ENCODE peak calls at places on chromosomes 7 and 10, in seven cellular contexts. L is HCT116, U is PC-3, Y is OCI-LY7, I is GM23248, K is hepatocyte, M is neural progenitor cell. O is an unnamed sample.

GRCh38 chr10:27100800-27101347 is 580 bp upstream of the ANKRD26 start:
- DNase-seq in L (no peak), K (no peak), U (no peak), I (no peak), M (peak), Y (no peak), O (no peak)

GRCh38 chr7:130145424-130146106 is 59.6 kb downstream of the TMEM209 start:
- DNase-seq in Y (peak), I (no peak), K (no peak), L (no peak), M (no peak), U (no peak), O (no peak)

GRCh38 chr7:29443552-29443951 is 120.1 kb upstream of the PRR15 start:
- DNase-seq in K (no peak), Y (no peak), I (no peak), L (no peak), M (no peak), U (no peak), O (no peak)

GRCh38 chr10:101050206-101051069 is 11.4 kb upstream of the KAZALD1 start:
- DNase-seq in Y (peak), L (no peak), I (peak), K (peak), U (peak), M (peak), O (peak)

GRCh38 chr10:123331438-123331837 is 177.2 kb downstream of the BUB3 start:
- DNase-seq in Y (no peak), L (no peak), K (peak), M (no peak), U (peak), I (peak), O (no peak)

GRCh38 chr7:12607134-12607533 is 36.6 kb downstream of the SCIN start:
- DNase-seq in U (no peak), L (no peak), Y (no peak), I (no peak), M (no peak), K (no peak), O (no peak)

GRCh38 chr10:92544296-92544695 is 29.6 kb downstream of the IDE start:
- DNase-seq in M (no peak), Y (peak), I (peak), L (no peak), U (peak), K (no peak), O (peak)

GRCh38 chr7:118525020-118525419 is 300.5 kb downstream of the ANKRD7 start:
- DNase-seq in Y (no peak), M (no peak), L (no peak), K (no peak), I (no peak), U (no peak), O (no peak)

GRCh38 chr7:75739796-75740672 is 1.3 kb upstream of the HIP1 start:
- DNase-seq in L (no peak), M (no peak), I (peak), Y (peak), K (no peak), U (peak), O (peak)

GRCh38 chr10:47088656-47089354 is 177.6 kb downstream of the PTPN20 start:
- DNase-seq in M (no peak), I (no peak), Y (no peak), K (no peak), U (no peak), L (no peak), O (no peak)

GRCh38 chr10:118027397-118027796 is 19.3 kb downstream of the RAB11FIP2 start:
- DNase-seq in M (peak), I (no peak), L (no peak), Y (no peak), U (no peak), K (no peak), O (no peak)

GRCh38 chr10:47047577-47048532 is 136.6 kb downstream of the PTPN20 start:
- DNase-seq in K (peak), U (peak), Y (peak), L (peak), I (peak), M (peak), O (peak)

GRCh38 chr10:83952273-83952672 is 187.0 kb upstream of the GHITM start:
- DNase-seq in U (no peak), K (peak), M (no peak), L (no peak), I (no peak), Y (no peak), O (no peak)

GRCh38 chr10:15780353-15781135 is 60.8 kb upstream of the ITGA8 start:
- DNase-seq in U (peak), Y (no peak), M (no peak), K (no peak), L (no peak), I (peak), O (no peak)

GRCh38 chr7:93374345-93374940 is 142.3 kb downstream of the VPS50 start:
- DNase-seq in K (peak), L (peak), M (peak), U (peak), Y (peak), I (peak), O (peak)

GRCh38 chr10:113060221-113061053 is 110.4 kb downstream of the TCF7L2 start:
- DNase-seq in I (peak), L (no peak), Y (no peak), K (peak), U (no peak), M (no peak), O (no peak)

GRCh38 chr10:80545258-80545881 is 7.7 kb downstream of the SH2D4B start:
- DNase-seq in L (no peak), Y (no peak), K (no peak), I (no peak), M (no peak), U (no peak), O (no peak)

GRCh38 chr7:137975768-137976167 is 26.1 kb downstream of the CREB3L2 start:
- DNase-seq in L (no peak), K (no peak), M (peak), Y (no peak), I (peak), U (no peak), O (no peak)

GRCh38 chr10:35641430-35642015 is 573 bp downstream of the FZD8 start:
- DNase-seq in M (peak), I (peak), U (no peak), K (peak), Y (peak), L (no peak), O (peak)

GRCh38 chr10:131701131-131701947 is 199.5 kb upstream of the PPP2R2D start:
- DNase-seq in K (no peak), Y (no peak), M (no peak), I (no peak), U (no peak), L (no peak), O (no peak)

GRCh38 chr10:87575851-87576250 is 71.2 kb downstream of the MINPP1 start:
- DNase-seq in K (no peak), U (no peak), I (no peak), L (no peak), Y (no peak), M (no peak), O (no peak)

GRCh38 chr7:22728416-22729029 is 1.5 kb downstream of the IL6 start:
- DNase-seq in Y (peak), L (peak), M (peak), U (peak), I (peak), K (peak), O (peak)

GRCh38 chr7:134154581-134155130 is 27.5 kb downstream of the LRGUK start:
- DNase-seq in K (no peak), I (peak), M (no peak), L (no peak), Y (no peak), U (no peak), O (no peak)

GRCh38 chr10:90319188-90319914 is 538.5 kb downstream of the HTR7 start:
- DNase-seq in U (peak), K (peak), M (peak), I (peak), L (peak), Y (no peak), O (peak)

GRCh38 chr7:141575164-141575563 is 24.0 kb downstream of the AGK start:
- DNase-seq in I (no peak), L (no peak), M (no peak), U (no peak), Y (no peak), K (no peak), O (no peak)

GRCh38 chr10:97708976-97709745 is 4.4 kb upstream of the MARVELD1 start:
- DNase-seq in L (no peak), Y (peak), I (peak), K (peak), U (peak), M (peak), O (peak)

GRCh38 chr10:71074176-71074755 is 138.1 kb upstream of the UNC5B start:
- DNase-seq in U (peak), L (no peak), Y (peak), K (no peak), I (no peak), M (no peak), O (no peak)

GRCh38 chr10:119736220-119736619 is 10.4 kb downstream of the INPP5F start:
- DNase-seq in U (no peak), K (no peak), I (no peak), M (no peak), L (no peak), Y (no peak), O (no peak)

DNA sequence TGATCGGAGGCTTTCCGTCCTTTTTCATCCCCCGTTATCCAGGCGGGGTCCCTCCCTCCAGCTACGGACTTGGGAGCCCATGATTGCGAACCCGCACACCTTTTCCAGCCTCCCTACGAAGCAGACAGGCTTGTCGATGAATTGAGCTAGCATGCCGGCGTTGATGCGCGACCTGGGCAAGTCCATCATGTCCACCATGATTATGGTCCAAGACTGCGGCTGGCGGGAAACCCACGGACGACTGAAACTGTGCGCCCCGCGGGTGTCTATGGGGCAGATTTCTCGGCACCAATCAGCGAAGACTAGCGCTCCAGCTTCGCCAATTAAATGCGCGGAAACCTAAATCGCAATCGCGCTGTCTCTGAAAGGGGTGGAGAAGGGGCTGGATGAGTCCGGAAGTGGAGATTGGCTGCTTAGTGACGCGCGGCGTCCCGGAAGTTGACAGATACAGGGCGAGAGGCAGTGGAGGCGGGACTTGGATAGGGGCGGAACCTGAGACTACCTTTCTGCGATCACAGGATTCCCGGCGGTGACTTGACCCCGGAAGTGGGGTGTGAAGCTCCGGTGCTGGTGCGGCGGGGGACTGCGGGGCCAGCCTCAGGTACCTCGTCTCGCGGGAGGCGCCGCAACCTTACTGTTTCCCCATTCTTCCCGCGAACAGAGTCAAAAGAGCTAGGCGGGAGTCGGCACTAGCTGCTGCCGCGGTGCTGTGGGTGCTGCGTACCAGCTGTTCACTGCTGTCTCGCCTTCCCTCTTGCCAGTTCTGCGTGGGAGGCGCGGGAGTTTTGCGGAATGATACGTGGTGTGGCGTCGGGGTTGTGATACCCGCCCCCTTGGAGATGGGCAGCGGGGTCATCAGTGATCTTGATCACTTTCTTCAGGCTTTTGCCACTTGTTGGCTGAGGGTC is at the start of gene UMAD1:
- DNase-seq in Y (peak), I (peak), L (peak), K (peak), U (peak), M (peak), O (peak)
- TF ChIP-seq EZH2phosphoT487 in Y (no peak), I (no peak), L (no peak), K (no peak), U (no peak), M (no peak), O (no peak)

GRCh38 chr7:6934981-6935380 is 108.9 kb upstream of the CCZ1B start:
- DNase-seq in Y (no peak), M (no peak), I (no peak), U (no peak), L (no peak), K (no peak), O (no peak)
- TF ChIP-seq EZH2phosphoT487 in Y (no peak), M (no peak), I (no peak), U (no peak), L (no peak), K (no peak), O (no peak)

DNA sequence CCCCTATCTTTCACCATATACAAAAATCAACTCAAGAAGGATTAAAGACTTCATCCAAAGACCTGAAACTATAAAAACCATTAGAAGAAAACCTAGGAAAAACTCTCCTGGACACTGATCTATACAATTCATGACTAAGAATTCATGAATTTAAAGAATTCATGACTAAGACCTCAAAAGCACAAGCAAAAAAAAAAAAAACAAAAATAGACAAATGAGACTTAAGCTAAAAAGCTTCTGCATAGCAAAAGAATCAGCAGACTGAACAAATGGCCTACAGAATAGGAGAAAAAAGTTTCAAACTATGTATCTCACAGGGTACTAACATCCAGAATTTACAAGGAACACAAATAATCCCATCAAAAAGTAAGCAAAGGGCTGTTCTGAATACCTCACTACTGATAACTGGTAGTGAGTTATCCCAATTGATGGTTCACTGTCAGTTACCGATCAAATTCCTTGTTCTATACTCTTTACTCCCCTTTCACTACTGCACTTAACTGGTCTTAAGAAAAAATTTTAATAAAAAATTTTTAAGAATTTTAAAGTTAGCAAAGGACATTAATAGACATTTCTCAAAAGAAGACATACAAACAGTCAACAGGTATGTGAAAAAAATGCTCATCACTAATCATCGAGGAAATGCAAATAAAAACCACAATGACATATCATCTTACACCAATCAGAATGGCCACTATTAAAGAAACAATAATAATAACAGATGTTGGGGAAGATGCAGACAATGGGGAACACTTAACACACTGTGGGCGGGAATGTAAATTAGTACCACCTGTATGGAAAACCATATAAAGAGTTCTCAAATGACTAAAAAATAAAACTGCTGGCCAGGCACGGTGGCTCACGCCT is 33.2 kb downstream of the KMT2C start:
- DNase-seq in M (no peak), L (no peak), K (no peak), I (peak), Y (no peak), U (peak), O (no peak)
- TF ChIP-seq EZH2phosphoT487 in M (no peak), L (no peak), K (no peak), I (no peak), Y (no peak), U (no peak), O (no peak)

GRCh38 chr10:42969147-42969546 is 107.7 kb upstream of the RET start:
- DNase-seq in M (no peak), Y (no peak), K (no peak), L (no peak), U (no peak), I (no peak), O (no peak)

GRCh38 chr10:42971251-42971599 is 105.6 kb upstream of the RET start:
- DNase-seq in Y (no peak), I (no peak), U (no peak), L (no peak), K (no peak), M (no peak), O (no peak)

GRCh38 chr10:42970451-42971250 is 106.2 kb upstream of the RET start:
- DNase-seq in I (no peak), L (no peak), U (no peak), M (no peak), Y (no peak), K (no peak), O (no peak)

GRCh38 chr10:42972946-42973345 is 103.9 kb upstream of the RET start:
- DNase-seq in K (no peak), I (no peak), U (no peak), M (no peak), L (no peak), Y (no peak), O (no peak)

GRCh38 chr10:42969909-42970308 is 107.0 kb upstream of the RET start:
- DNase-seq in M (no peak), Y (no peak), I (no peak), K (peak), U (no peak), L (no peak), O (no peak)
- TF ChIP-seq EZH2phosphoT487 in M (no peak), Y (no peak), I (no peak), K (no peak), U (no peak), L (no peak), O (no peak)

DNA sequence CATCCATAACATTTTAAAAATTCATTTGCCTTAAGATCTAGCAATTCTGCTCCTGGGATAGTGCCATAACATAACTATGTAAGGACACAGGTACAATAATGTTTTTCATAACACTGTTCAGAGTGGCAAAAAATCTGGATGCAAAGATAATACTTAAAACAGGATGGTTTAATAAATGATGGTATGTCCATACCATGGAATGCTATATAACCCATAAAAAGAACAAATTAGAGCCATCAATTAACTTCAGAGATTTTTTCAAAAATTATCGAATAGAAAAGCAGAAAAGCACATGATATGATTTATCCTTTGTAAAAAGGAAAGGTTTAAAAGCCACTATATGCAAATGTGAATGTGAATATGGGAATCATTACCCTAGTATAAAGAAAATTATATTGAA is 193.4 kb upstream of the LRRN3 start:
- DNase-seq in K (no peak), M (no peak), I (no peak), U (no peak), L (no peak), Y (no peak), O (no peak)
- TF ChIP-seq EZH2phosphoT487 in K (no peak), M (no peak), I (no peak), U (no peak), L (no peak), Y (no peak), O (no peak)

GRCh38 chr7:105496501-105496900 is 25.6 kb downstream of the PUS7 start:
- DNase-seq in Y (no peak), I (peak), K (no peak), L (no peak), M (no peak), U (peak), O (no peak)
- TF ChIP-seq EZH2phosphoT487 in Y (no peak), I (no peak), K (no peak), L (no peak), M (no peak), U (no peak), O (no peak)

O was measured in GM23338.